ENCODE peak calls at places on chromosomes 3 and 15, in eight cellular contexts. X is natural killer cell treated with Interleukin-12 subunit alpha and Interleukin-12 subunit beta and Interleukin-15 and Interleukin-18, amount 100 ng/mL, for 72 hours; V is hepatic stellate cell; Y is omental fat pad; G is tibial nerve; N is RCC 7860; M is activated T-cell treated with anti-CD3 and anti-CD28 coated beads for 48 hours; D is activated CD4-positive, CD25-positive, alpha-beta regulatory T cell treated with anti-CD3 and anti-CD28 coated beads, Interleukin-2, amount 50 U/mL, for 72 hours. O is an unnamed sample.

GRCh38 chr15:90665288-90666134 is 51.6 kb upstream of the BLM start:
- DNase-seq in M (peak; percentile 46), G (peak; percentile 47), D (peak; percentile 59), V (peak; percentile 84), X (peak; percentile 71), Y (no peak), N (peak; percentile 21), O (peak; percentile 64)

GRCh38 chr3:157081681-157082210 is 78.2 kb downstream of the CCNL1 start:
- DNase-seq in G (peak; percentile 88), V (peak; percentile 81), M (peak; percentile 81), Y (peak; percentile 98), N (peak; percentile 98), D (peak; percentile 89), X (peak; percentile 86), O (peak; percentile 91)

GRCh38 chr3:170760174-170760526 is 109.8 kb downstream of the RPL22L1 start:
- DNase-seq in N (peak; percentile 31), Y (no peak), V (no peak), X (no peak), D (no peak), G (no peak), M (no peak), O (no peak)

GRCh38 chr3:31831526-31832034 is 149.5 kb downstream of the OSBPL10 start:
- DNase-seq in D (no peak), X (no peak), M (no peak), Y (no peak), N (no peak), G (no peak), V (no peak), O (no peak)

GRCh38 chr3:107988464-107989156 is 102.2 kb downstream of the CD47 start:
- DNase-seq in Y (peak; percentile 83), X (no peak), G (no peak), N (peak; percentile 57), D (no peak), M (no peak), V (peak; percentile 36), O (peak; percentile 78)

GRCh38 chr3:24088782-24089181 is 143.7 kb downstream of the NR1D2 start:
- DNase-seq in N (peak; percentile 19), V (peak; percentile 45), G (no peak), D (no peak), Y (no peak), X (no peak), M (no peak), O (no peak)

GRCh38 chr15:70268698-70269251 is 171.1 kb upstream of the TLE3 start:
- DNase-seq in Y (no peak), G (no peak), M (no peak), D (no peak), N (peak; percentile 43), X (peak; percentile 50), V (no peak), O (no peak)

GRCh38 chr3:14587733-14588360 is 47.7 kb upstream of the GRIP2 start:
- DNase-seq in Y (no peak), M (no peak), X (no peak), N (peak; percentile 53), V (peak; percentile 71), G (no peak), D (no peak), O (no peak)

GRCh38 chr3:160450846-160451245 is 1.3 kb upstream of the TRIM59 start:
- DNase-seq in X (no peak), G (no peak), V (peak; percentile 94), D (no peak), Y (no peak), M (no peak), N (peak; percentile 62), O (no peak)

GRCh38 chr3:146781059-146781458 is 175.9 kb upstream of the PLSCR5 start:
- DNase-seq in D (no peak), Y (no peak), M (no peak), V (no peak), X (no peak), G (no peak), N (no peak), O (no peak)

GRCh38 chr3:49841126-49841525 is 15.2 kb downstream of the TRAIP start:
- DNase-seq in X (peak; percentile 37), D (no peak), N (no peak), M (no peak), V (no peak), Y (no peak), G (no peak), O (no peak)

O was measured in heart left ventricle.